ENCODE peak calls at places on chromosomes 2 and 18, in six cellular contexts. P is effector memory CD4-positive, alpha-beta T cell; T is bronchial epithelial cell; R is sigmoid colon; E is small intestine; I is HFF-Myc. F is an unnamed sample.

GRCh38 chr2:240463274-240463865 is 27.9 kb downstream of the GPC1 start:
- DNase-seq in T (no peak), P (no peak), E (no peak), I (no peak), R (peak), F (no peak)

GRCh38 chr2:119608553-119608952 is 64.3 kb downstream of the CFAP221 start:
- DNase-seq in I (no peak), E (no peak), R (no peak), P (no peak), T (no peak), F (no peak)

GRCh38 chr2:222672068-222672401 is 577 bp downstream of the MOGAT1 start:
- DNase-seq in R (no peak), P (no peak), I (no peak), E (peak), T (peak), F (no peak)

GRCh38 chr2:212832211-212833195 is 293.9 kb upstream of the ERBB4 start:
- DNase-seq in I (no peak), E (no peak), R (peak), T (no peak), P (no peak), F (no peak)

GRCh38 chr18:59024829-59025228 is 114.9 kb upstream of the SEC11C start:
- DNase-seq in T (peak), E (no peak), R (no peak), P (no peak), I (peak), F (no peak)

GRCh38 chr18:59908790-59909189 is 9.0 kb downstream of the PMAIP1 start:
- DNase-seq in I (no peak), T (peak), E (no peak), R (no peak), P (no peak), F (no peak)

GRCh38 chr2:108417254-108417653 is 31.8 kb upstream of the GCC2 start:
- DNase-seq in R (no peak), P (no peak), I (no peak), E (peak), T (peak), F (no peak)

GRCh38 chr18:76262956-76263955 is 231.8 kb downstream of the ZNF516 start:
- DNase-seq in T (no peak), E (no peak), P (no peak), I (no peak), R (no peak), F (no peak)

GRCh38 chr2:212177724-212178123 is 360.9 kb downstream of the ERBB4 start:
- DNase-seq in I (no peak), E (no peak), T (peak), P (no peak), R (no peak), F (no peak)

DNA sequence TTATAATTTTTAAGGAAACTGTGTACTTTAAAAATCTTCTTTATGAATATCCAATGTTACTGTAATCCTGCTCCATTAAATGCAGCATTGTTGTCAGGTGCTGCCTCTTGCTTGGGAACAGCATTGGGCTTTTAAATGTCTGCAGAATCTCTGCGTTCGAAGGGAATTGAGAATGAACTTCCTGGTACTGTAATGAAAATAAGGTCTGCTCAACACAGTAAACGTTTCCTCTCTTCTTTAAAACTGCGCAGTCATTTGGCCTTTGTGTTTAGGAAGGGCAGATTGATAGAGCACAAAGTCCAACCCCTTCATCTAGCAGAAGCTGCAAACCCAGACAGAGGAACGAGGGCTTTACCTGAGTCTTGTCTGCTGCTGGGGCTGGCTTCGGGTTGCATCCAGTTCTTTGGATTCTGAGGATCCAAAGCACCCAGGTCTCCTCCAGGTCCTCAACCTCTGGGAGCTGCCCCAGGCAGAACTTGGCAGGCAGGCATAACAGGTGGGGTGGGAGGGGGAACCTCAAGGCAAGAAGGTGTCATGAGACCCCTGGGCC is 104.5 kb downstream of the UGGT1 start:
- DNase-seq in R (no peak), I (no peak), T (no peak), P (no peak), E (peak), F (no peak)
- H3K4me3 ChIP-seq in R (no peak), I (no peak), T (no peak), P (no peak), E (no peak), F (no peak)

GRCh38 chr2:20072436-20073158 is 21.2 kb upstream of the LAPTM4A start:
- DNase-seq in R (no peak), E (no peak), P (no peak), I (no peak), T (no peak), F (no peak)

GRCh38 chr2:20073462-20073861 is 22.0 kb upstream of the LAPTM4A start:
- DNase-seq in R (no peak), E (no peak), P (no peak), I (no peak), T (no peak), F (no peak)

GRCh38 chr2:20069756-20070155 is 18.3 kb upstream of the LAPTM4A start:
- DNase-seq in R (no peak), P (no peak), I (no peak), T (peak), E (no peak), F (no peak)

GRCh38 chr2:20074001-20074648 is 22.7 kb upstream of the LAPTM4A start:
- DNase-seq in E (peak), I (no peak), R (no peak), P (no peak), T (no peak), F (no peak)

GRCh38 chr2:20071397-20072383 is 20.3 kb upstream of the LAPTM4A start:
- DNase-seq in R (peak), E (no peak), P (no peak), I (peak), T (peak), F (no peak)
- H3K4me3 ChIP-seq in R (peak), E (no peak), P (no peak), I (peak), T (no peak), F (no peak)

GRCh38 chr2:21052044-21052443 is 8.2 kb upstream of the APOB start:
- DNase-seq in R (no peak), T (peak), E (peak), P (no peak), I (no peak), F (no peak)

GRCh38 chr2:21055879-21056790 is 12.3 kb upstream of the APOB start:
- DNase-seq in E (no peak), P (no peak), R (no peak), I (no peak), T (no peak), F (no peak)

GRCh38 chr2:21057097-21057496 is 13.2 kb upstream of the APOB start:
- DNase-seq in P (no peak), E (no peak), T (no peak), I (no peak), R (no peak), F (no peak)

GRCh38 chr2:21055451-21055850 is 11.6 kb upstream of the APOB start:
- DNase-seq in E (no peak), P (no peak), T (no peak), I (no peak), R (no peak), F (no peak)

DNA sequence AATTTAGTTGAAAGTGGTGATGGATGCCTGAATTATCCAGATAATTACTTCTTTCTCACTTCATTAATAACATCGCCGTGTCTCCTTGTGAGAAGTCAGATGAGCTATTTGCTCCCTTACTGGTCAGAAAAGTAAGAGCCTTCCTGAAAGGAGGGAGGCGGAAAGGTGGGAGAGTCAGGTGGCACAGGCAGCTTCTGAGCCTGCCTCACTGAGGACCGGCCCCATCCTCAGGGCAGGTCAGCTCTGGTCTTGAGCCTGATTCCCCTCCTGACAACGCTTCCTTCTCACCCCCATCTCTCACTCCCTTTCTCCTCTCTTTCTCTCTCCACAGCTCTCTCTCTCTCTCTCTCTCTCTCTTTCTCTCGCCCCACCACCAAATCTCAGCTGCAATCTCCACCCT is 10.1 kb upstream of the APOB start:
- DNase-seq in T (no peak), R (no peak), E (no peak), P (no peak), I (no peak), F (no peak)
- H3K4me3 ChIP-seq in T (no peak), R (no peak), E (no peak), P (no peak), I (no peak), F (no peak)

GRCh38 chr2:161981679-161982300 is 92.2 kb downstream of the DPP4 start:
- DNase-seq in R (no peak), I (no peak), E (peak), T (no peak), P (no peak), F (no peak)

GRCh38 chr2:161979490-161979889 is 94.5 kb downstream of the DPP4 start:
- DNase-seq in E (no peak), P (no peak), T (no peak), I (no peak), R (no peak), F (no peak)

GRCh38 chr2:161983010-161983651 is 90.9 kb downstream of the DPP4 start:
- DNase-seq in T (no peak), E (peak), I (no peak), P (no peak), R (no peak), F (no peak)

GRCh38 chr2:161982548-161982947 is 91.5 kb downstream of the DPP4 start:
- DNase-seq in I (no peak), P (no peak), R (no peak), T (no peak), E (peak), F (no peak)

DNA sequence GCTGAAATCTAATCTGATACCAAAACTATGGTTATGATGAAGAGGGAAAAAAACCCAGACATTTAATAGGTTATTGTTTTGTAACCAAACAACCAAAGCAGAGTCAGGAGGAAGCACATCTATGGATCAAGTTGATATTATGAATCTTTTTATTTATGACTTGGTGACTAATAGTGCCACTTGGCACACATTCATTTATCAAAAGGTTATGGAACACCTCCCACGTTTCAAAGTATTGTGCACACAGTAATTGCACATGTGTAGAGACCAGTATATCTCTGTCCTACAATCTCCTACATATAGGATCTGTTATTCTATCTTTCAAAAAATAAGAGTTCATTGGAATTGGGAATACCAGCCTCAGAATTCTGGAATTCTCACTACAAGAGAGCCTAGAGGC is 93.0 kb downstream of the DPP4 start:
- DNase-seq in P (no peak), T (no peak), I (no peak), E (peak), R (no peak), F (no peak)
- H3K4me3 ChIP-seq in P (no peak), T (no peak), I (no peak), E (no peak), R (no peak), F (no peak)

GRCh38 chr2:160156665-160157064 is 43.4 kb downstream of the ITGB6 start:
- DNase-seq in R (no peak), T (peak), E (no peak), I (peak), P (no peak), F (peak)

GRCh38 chr2:160156084-160156483 is 44.0 kb downstream of the ITGB6 start:
- DNase-seq in P (no peak), I (no peak), R (no peak), E (no peak), T (no peak), F (no peak)

GRCh38 chr2:160157861-160158813 is 41.9 kb downstream of the ITGB6 start:
- DNase-seq in E (no peak), I (no peak), T (peak), P (no peak), R (no peak), F (no peak)
- H3K4me3 ChIP-seq in E (no peak), I (no peak), T (no peak), P (no peak), R (no peak), F (no peak)

DNA sequence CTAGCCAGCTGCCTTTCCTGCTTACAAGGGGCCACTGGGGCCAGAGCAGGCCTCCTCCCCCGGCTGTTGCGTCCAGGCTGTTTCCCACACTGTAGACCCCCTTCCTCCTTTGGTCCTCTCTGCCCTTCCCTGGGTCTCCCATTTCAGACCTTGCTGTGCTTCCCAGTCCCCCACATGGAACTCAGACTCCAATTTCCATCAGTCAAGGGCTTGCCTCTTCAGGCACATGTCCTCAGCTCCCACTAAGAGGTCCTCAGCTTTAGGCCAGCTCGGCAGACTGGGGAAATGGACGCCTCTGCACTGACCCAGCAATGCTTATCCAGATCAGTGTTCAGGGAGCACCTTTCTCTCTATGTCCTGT is 98.0 kb upstream of the BZW1 start:
- DNase-seq in P (no peak), E (no peak), R (no peak), I (no peak), T (no peak), F (no peak)
- H3K4me3 ChIP-seq in P (no peak), E (no peak), R (no peak), I (no peak), T (no peak), F (no peak)

DNA sequence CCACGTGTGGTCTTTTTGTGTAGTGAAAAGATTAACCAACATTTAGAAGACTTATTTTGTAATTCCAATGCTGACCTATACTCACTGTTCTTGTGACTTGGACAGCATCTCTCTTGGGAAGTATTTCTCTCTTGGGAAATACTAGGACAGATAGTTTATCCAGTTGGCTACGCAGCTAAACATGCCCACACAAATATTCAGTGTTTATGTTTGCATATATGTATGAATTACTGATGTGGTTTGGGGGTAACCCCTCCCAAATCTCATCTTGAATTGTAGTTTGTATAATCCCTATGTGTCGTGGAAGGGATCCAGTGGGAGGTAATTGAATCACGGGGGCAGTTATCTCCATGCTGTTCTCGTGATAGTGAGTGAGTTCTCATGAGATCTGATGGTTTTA is 2062.3 kb upstream of the CELF4 start:
- DNase-seq in T (no peak), R (no peak), I (no peak), P (no peak), E (no peak), F (no peak)
- H3K4me3 ChIP-seq in T (no peak), R (no peak), I (no peak), P (no peak), E (no peak), F (no peak)

F was measured in kidney epithelial cell.